ENCODE peak calls at places on chromosomes 5 and 9, in seven cellular contexts. A is ovary, Z is neural progenitor cell, M is MCF 10A, Y is astrocyte of the spinal cord, I is cardiac muscle cell, R is GM13977. J is an unnamed sample.

GRCh38 chr5:150580917-150581316 is 59.5 kb upstream of the SYNPO start:
- DNase-seq in A (peak; percentile 16), Z (no peak), M (no peak), Y (no peak), I (no peak), R (no peak), J (no peak)

GRCh38 chr5:42583322-42583721 is 160.1 kb downstream of the GHR start:
- DNase-seq in A (no peak), Z (peak; percentile 83), M (peak; percentile 88), Y (peak; percentile 48), I (peak; percentile 55), R (peak; percentile 60), J (peak; percentile 39)

GRCh38 chr5:142098275-142098674 is 10.3 kb upstream of the NDFIP1 start:
- DNase-seq in A (no peak), Z (no peak), M (no peak), Y (no peak), I (no peak), R (no peak), J (no peak)

GRCh38 chr5:162786234-162786633 is 651.2 kb upstream of the CCNG1 start:
- DNase-seq in A (no peak), Z (no peak), M (no peak), Y (no peak), I (no peak), R (no peak), J (no peak)

GRCh38 chr9:72882117-72882775 is 70.6 kb downstream of the ALDH1A1 start:
- DNase-seq in A (no peak), Z (no peak), M (no peak), Y (no peak), I (no peak), R (no peak), J (no peak)

GRCh38 chr5:149141224-149141956 is at the start of gene ABLIM3:
- DNase-seq in A (peak; percentile 68), Z (peak; percentile 80), M (peak; percentile 85), Y (peak; percentile 70), I (peak; percentile 76), R (peak; percentile 86), J (peak; percentile 67)

GRCh38 chr5:124706729-124707361 is 39.6 kb downstream of the ZNF608 start:
- DNase-seq in A (peak; percentile 30), Z (no peak), M (no peak), Y (peak; percentile 50), I (peak; percentile 89), R (no peak), J (no peak)

GRCh38 chr9:87699835-87700234 is 26.1 kb upstream of the CTSL start:
- DNase-seq in A (no peak), Z (no peak), M (peak; percentile 21), Y (no peak), I (no peak), R (no peak), J (no peak)

GRCh38 chr5:147898875-147899401 is 7.4 kb downstream of the C5orf46 start:
- DNase-seq in A (no peak), Z (no peak), M (peak; percentile 58), Y (peak; percentile 58), I (no peak), R (no peak), J (no peak)

GRCh38 chr9:71879644-71880174 is 31.3 kb downstream of the ABHD17B start:
- DNase-seq in A (no peak), Z (no peak), M (no peak), Y (no peak), I (no peak), R (no peak), J (no peak)

GRCh38 chr9:104177003-104177611 is 83.0 kb downstream of the SMC2 start:
- DNase-seq in A (no peak), Z (peak; percentile 8), M (peak; percentile 53), Y (no peak), I (peak; percentile 28), R (no peak), J (no peak)

GRCh38 chr9:17810728-17811634 is 232.1 kb downstream of the SH3GL2 start:
- DNase-seq in A (peak; percentile 39), Z (peak; percentile 88), M (peak; percentile 78), Y (peak; percentile 55), I (peak; percentile 87), R (peak; percentile 42), J (peak; percentile 64)

GRCh38 chr9:12640021-12640587 is 53.1 kb upstream of the TYRP1 start:
- DNase-seq in A (no peak), Z (peak; percentile 72), M (peak; percentile 56), Y (peak; percentile 67), I (peak; percentile 63), R (no peak), J (no peak)

DNA sequence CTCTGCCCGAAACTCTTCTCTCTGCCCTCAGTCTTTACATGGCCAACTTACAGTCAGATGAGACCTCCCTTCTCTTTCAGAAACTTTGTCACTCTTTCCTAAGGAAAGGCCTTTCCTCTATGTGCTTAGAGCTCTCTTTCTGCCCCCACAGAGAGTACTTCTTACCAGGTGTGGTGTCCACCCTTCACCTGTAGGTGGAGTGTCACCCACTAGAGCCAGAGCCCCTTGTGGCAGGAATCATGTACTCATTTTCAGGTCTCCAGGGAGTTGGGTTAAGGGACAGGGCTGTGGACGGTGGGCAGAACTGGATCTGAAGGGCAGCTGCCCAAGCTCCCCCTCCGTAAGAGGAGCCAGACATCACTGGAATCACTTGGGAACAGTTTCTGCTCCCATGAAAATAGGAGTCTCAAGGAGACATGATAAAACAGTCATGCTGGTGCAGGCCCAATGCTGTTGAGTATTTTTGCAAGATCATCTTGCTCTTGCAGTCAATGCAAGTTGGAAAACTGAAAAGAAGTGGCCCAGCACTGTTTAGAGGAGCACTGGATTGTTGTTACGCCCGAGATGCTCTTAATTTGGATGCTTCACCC is 436.7 kb downstream of the ZSWIM6 start:
- DNase-seq in A (no peak), Z (peak; percentile 69), M (peak; percentile 70), Y (peak; percentile 9), I (peak; percentile 47), R (peak; percentile 25), J (peak; percentile 38)
- TF ChIP-seq CTCF in A (no peak), Z (peak; percentile 82), M (peak; percentile 55), Y (peak; percentile 65), I (peak; percentile 30), R (peak; percentile 67), J (peak; percentile 58)

GRCh38 chr5:66742083-66742895 is 146.1 kb downstream of the MAST4 start:
- DNase-seq in A (peak; percentile 43), Z (peak; percentile 45), M (peak; percentile 26), Y (no peak), I (peak; percentile 23), R (no peak), J (peak; percentile 25)
- TF ChIP-seq CTCF in A (peak; percentile 30), Z (peak; percentile 46), M (no peak), Y (peak; percentile 31), I (no peak), R (peak; percentile 14), J (no peak)

DNA sequence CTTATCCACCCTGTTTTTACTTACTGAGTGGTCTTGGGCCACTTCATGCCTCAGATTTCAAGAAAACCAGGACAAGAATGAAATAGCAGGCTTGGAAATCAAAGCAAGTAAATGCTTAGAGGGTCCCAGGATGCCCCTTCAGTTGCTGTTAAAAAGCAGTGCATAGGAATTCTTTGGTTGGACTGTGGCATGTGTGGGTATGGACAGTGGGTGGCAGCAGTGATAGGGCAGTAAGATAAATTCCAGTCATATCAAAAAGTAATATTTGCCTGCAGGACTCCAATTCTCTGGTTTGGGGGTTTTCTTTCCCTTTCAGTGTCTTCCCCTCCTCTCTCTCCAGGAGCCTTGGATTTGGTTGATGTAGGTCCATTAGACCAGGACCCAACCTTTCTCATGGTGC is 306.7 kb upstream of the CLINT1 start:
- DNase-seq in A (no peak), Z (no peak), M (no peak), Y (no peak), I (no peak), R (no peak), J (peak; percentile 3)
- TF ChIP-seq CTCF in A (no peak), Z (peak; percentile 17), M (peak; percentile 9), Y (no peak), I (no peak), R (peak; percentile 14), J (no peak)

GRCh38 chr9:69546265-69546664 is 125.9 kb downstream of the APBA1 start:
- DNase-seq in A (no peak), Z (peak; percentile 75), M (peak; percentile 36), Y (peak; percentile 27), I (peak; percentile 74), R (no peak), J (no peak)
- TF ChIP-seq CTCF in A (no peak), Z (peak; percentile 73), M (no peak), Y (peak; percentile 62), I (peak; percentile 36), R (peak; percentile 22), J (no peak)

GRCh38 chr9:117253256-117253655 is 161.6 kb downstream of the ASTN2 start:
- DNase-seq in A (no peak), Z (no peak), M (no peak), Y (no peak), I (no peak), R (no peak), J (no peak)

GRCh38 chr9:117250610-117251215 is 164.1 kb downstream of the ASTN2 start:
- DNase-seq in A (no peak), Z (no peak), M (no peak), Y (no peak), I (no peak), R (no peak), J (no peak)

GRCh38 chr9:117245225-117245624 is 169.6 kb downstream of the ASTN2 start:
- DNase-seq in A (no peak), Z (no peak), M (no peak), Y (no peak), I (peak; percentile 3), R (no peak), J (no peak)

GRCh38 chr9:117249799-117250198 is 165.1 kb downstream of the ASTN2 start:
- DNase-seq in A (no peak), Z (no peak), M (no peak), Y (no peak), I (no peak), R (no peak), J (no peak)

GRCh38 chr9:117247271-117247670 is 167.6 kb downstream of the ASTN2 start:
- DNase-seq in A (no peak), Z (peak; percentile 45), M (peak; percentile 50), Y (no peak), I (peak; percentile 14), R (peak; percentile 10), J (no peak)
- TF ChIP-seq CTCF in A (no peak), Z (peak; percentile 57), M (no peak), Y (peak; percentile 7), I (peak; percentile 32), R (peak; percentile 41), J (no peak)

GRCh38 chr9:28073278-28073677 is 500.0 kb upstream of the C9orf72 start:
- DNase-seq in A (no peak), Z (peak; percentile 75), M (peak; percentile 65), Y (peak; percentile 75), I (peak; percentile 76), R (peak; percentile 7), J (peak; percentile 5)
- TF ChIP-seq CTCF in A (no peak), Z (peak; percentile 88), M (peak; percentile 75), Y (peak; percentile 55), I (peak; percentile 52), R (peak; percentile 46), J (no peak)

GRCh38 chr9:114481789-114482188 is 23.5 kb downstream of the WHRN start:
- DNase-seq in A (no peak), Z (no peak), M (no peak), Y (no peak), I (no peak), R (no peak), J (no peak)
- TF ChIP-seq CTCF in A (no peak), Z (no peak), M (no peak), Y (no peak), I (no peak), R (no peak), J (no peak)

J was measured in activated CD8-positive, alpha-beta T cell treated with anti-CD3 and anti-CD28 coated beads for 36 hours.